ENCODE peak calls at places on chromosomes 16 and 17, in six cellular contexts. I is skeletal muscle cell; Y is EL; Q is stimulated activated CD4-positive, alpha-beta T cell treated with anti-CD3 and anti-CD28 coated beads, Interleukin-15, amount 100 ng/mL, for 1 hour; O is NCI-H1694 treated with DMSO at 0.1 percent for 48 hours; R is psoas muscle. C is an unnamed sample.

GRCh38 chr16:1495281-1496262 is 2.4 kb downstream of the TELO2 start:
- DNase-seq in Y (no peak), O (no peak), Q (no peak), I (no peak), R (no peak), C (no peak)

GRCh38 chr17:45284176-45285140 is 22.6 kb upstream of the SPATA32 start:
- DNase-seq in R (peak; percentile 80), Y (no peak), Q (no peak), O (no peak), I (no peak), C (peak; percentile 66)

GRCh38 chr17:31581491-31581890 is 190.0 kb downstream of the RAB11FIP4 start:
- DNase-seq in Y (peak; percentile 42), I (no peak), Q (no peak), O (no peak), R (peak; percentile 49), C (no peak)

GRCh38 chr17:35486920-35487727 is 38.6 kb upstream of the SLFN13 start:
- DNase-seq in I (peak; percentile 36), R (peak; percentile 55), Y (peak; percentile 69), Q (peak; percentile 53), O (no peak), C (peak; percentile 64)

GRCh38 chr17:37322826-37323561 is 52.8 kb upstream of the C17orf78 start:
- DNase-seq in Q (no peak), R (no peak), I (no peak), Y (no peak), O (peak; percentile 90), C (no peak)

GRCh38 chr16:65574311-65574966 is 452.6 kb upstream of the CDH11 start:
- DNase-seq in Y (no peak), R (no peak), O (no peak), I (no peak), Q (no peak), C (no peak)

GRCh38 chr16:70714526-70715112 is 28.8 kb upstream of the MTSS2 start:
- DNase-seq in Y (no peak), O (no peak), R (no peak), Q (no peak), I (no peak), C (no peak)

GRCh38 chr17:32341141-32341856 is 674 bp downstream of the C17orf75 start:
- DNase-seq in I (no peak), Q (no peak), Y (peak; percentile 19), R (no peak), O (peak; percentile 47), C (no peak)

GRCh38 chr16:55661842-55662479 is 6.2 kb downstream of the SLC6A2 start:
- DNase-seq in R (no peak), I (no peak), Q (no peak), Y (peak; percentile 80), O (peak; percentile 64), C (peak; percentile 53)

GRCh38 chr16:26765087-26765486 is 301.6 kb upstream of the C16orf82 start:
- DNase-seq in I (no peak), Q (no peak), O (no peak), R (no peak), Y (no peak), C (no peak)

GRCh38 chr16:67517661-67518423 is 10.8 kb upstream of the RIPOR1 start:
- DNase-seq in Q (no peak), Y (no peak), R (no peak), O (no peak), I (no peak), C (no peak)

GRCh38 chr17:76252040-76252954 is 12.0 kb upstream of the RNF157 start:
- DNase-seq in Y (peak; percentile 99), Q (no peak), R (peak; percentile 88), O (no peak), I (peak; percentile 86), C (peak; percentile 56)

GRCh38 chr17:6583411-6583810 is 27.1 kb upstream of the PITPNM3 start:
- DNase-seq in O (no peak), Q (no peak), I (no peak), Y (no peak), R (no peak), C (no peak)

GRCh38 chr17:82214012-82214628 is 1.5 kb upstream of the CCDC57 start:
- DNase-seq in Q (no peak), O (no peak), I (no peak), Y (no peak), R (no peak), C (no peak)

GRCh38 chr17:19812407-19812806 is 55.3 kb downstream of the ULK2 start:
- DNase-seq in I (no peak), O (no peak), Q (no peak), Y (no peak), R (no peak), C (no peak)

GRCh38 chr16:79379083-79379482 is 221.5 kb downstream of the MAF start:
- DNase-seq in O (no peak), R (no peak), Q (no peak), I (no peak), Y (no peak), C (no peak)

GRCh38 chr16:87416826-87417471 is 24.8 kb downstream of the MAP1LC3B start:
- DNase-seq in Q (no peak), O (no peak), I (peak; percentile 21), R (no peak), Y (peak; percentile 47), C (no peak)

GRCh38 chr17:18191967-18192366 is 8.3 kb downstream of the ALKBH5 start:
- DNase-seq in Q (no peak), Y (peak; percentile 18), R (no peak), O (no peak), I (no peak), C (no peak)

GRCh38 chr17:48506246-48506645 is 24.6 kb downstream of the HOXB1 start:
- DNase-seq in I (no peak), O (no peak), Q (no peak), R (no peak), Y (no peak), C (no peak)

GRCh38 chr17:35256629-35257028 is 13.8 kb downstream of the SLFN5 start:
- DNase-seq in O (no peak), Q (no peak), Y (no peak), R (no peak), I (no peak), C (no peak)

GRCh38 chr16:82767808-82768207 is 141.0 kb downstream of the CDH13 start:
- DNase-seq in I (no peak), O (no peak), Q (no peak), Y (no peak), R (no peak), C (no peak)

GRCh38 chr17:57832711-57833596 is 16.9 kb downstream of the MRPS23 start:
- DNase-seq in I (peak; percentile 36), R (peak; percentile 67), Y (peak; percentile 72), Q (peak; percentile 20), O (peak; percentile 91), C (peak; percentile 41)

GRCh38 chr16:17215306-17215705 is 255.5 kb downstream of the XYLT1 start:
- DNase-seq in R (no peak), I (no peak), Q (no peak), Y (no peak), O (no peak), C (no peak)

GRCh38 chr16:56980792-56981724 is 8.3 kb upstream of the NLRC5 start:
- DNase-seq in O (no peak), Y (no peak), Q (no peak), R (no peak), I (no peak), C (no peak)

GRCh38 chr17:20063665-20064648 is 54.8 kb downstream of the SPECC1 start:
- DNase-seq in I (peak; percentile 97), O (peak; percentile 84), Q (no peak), R (peak; percentile 89), Y (peak; percentile 92), C (peak; percentile 75)

GRCh38 chr16:56226187-56226586 is 34.9 kb downstream of the GNAO1 start:
- DNase-seq in Y (no peak), Q (no peak), O (peak; percentile 7), R (peak; percentile 22), I (no peak), C (no peak)

GRCh38 chr16:59684911-59685310 is 950.8 kb upstream of the GOT2 start:
- DNase-seq in I (peak; percentile 10), Y (peak; percentile 28), R (no peak), O (no peak), Q (no peak), C (peak; percentile 4)

GRCh38 chr17:57365420-57365819 is 109.1 kb downstream of the MSI2 start:
- DNase-seq in R (no peak), O (no peak), Q (no peak), I (no peak), Y (no peak), C (no peak)

GRCh38 chr16:51057969-51058337 is 93.1 kb downstream of the SALL1 start:
- DNase-seq in Q (no peak), Y (no peak), R (no peak), O (no peak), I (no peak), C (no peak)

GRCh38 chr17:77068915-77069314 is 71.9 kb upstream of the SEC14L1 start:
- DNase-seq in R (no peak), I (no peak), Q (no peak), Y (no peak), O (no peak), C (peak; percentile 80)

GRCh38 chr17:17506893-17507464 is 10.8 kb upstream of the RASD1 start:
- DNase-seq in Y (no peak), R (peak; percentile 59), Q (no peak), I (no peak), O (peak; percentile 23), C (no peak)

GRCh38 chr17:64355536-64356303 is 34.9 kb downstream of the PECAM1 start:
- DNase-seq in R (peak; percentile 54), I (peak; percentile 40), O (peak; percentile 27), Q (no peak), Y (peak; percentile 57), C (no peak)

GRCh38 chr17:80780381-80781187 is 211.1 kb upstream of the CHMP6 start:
- DNase-seq in Q (no peak), I (no peak), R (no peak), O (no peak), Y (peak; percentile 31), C (no peak)

GRCh38 chr17:49859991-49860953 is 12.4 kb upstream of the TAC4 start:
- DNase-seq in I (no peak), Y (no peak), R (no peak), Q (no peak), O (no peak), C (no peak)